ENCODE peak calls at places on chromosomes 12 and 14, in seven cellular contexts. N, E, Z, O, L, H and S are unnamed samples.

GRCh38 chr12:102848832-102849231 is 68.2 kb downstream of the PAH start:
- DNase-seq in N (peak), E (peak), Z (no peak), O (no peak), L (no peak), H (no peak), S (peak)

GRCh38 chr14:93045211-93045674 is 70.5 kb downstream of the ITPK1 start:
- DNase-seq in N (peak), E (no peak), Z (no peak), O (no peak), L (no peak), H (peak), S (peak)

GRCh38 chr12:85441025-85441424 is 161.0 kb downstream of the ALX1 start:
- DNase-seq in N (no peak), E (no peak), Z (no peak), O (no peak), L (no peak), H (no peak), S (no peak)

GRCh38 chr14:91545946-91546716 is 36.0 kb upstream of the PPP4R3A start:
- DNase-seq in N (no peak), E (no peak), Z (no peak), O (no peak), L (no peak), H (peak), S (no peak)

GRCh38 chr12:53195516-53196420 is 11.3 kb downstream of the ITGB7 start:
- DNase-seq in N (no peak), E (no peak), Z (no peak), O (no peak), L (no peak), H (no peak), S (no peak)

GRCh38 chr14:42229294-42229693 is 622.6 kb downstream of the LRFN5 start:
- DNase-seq in N (no peak), E (no peak), Z (no peak), O (no peak), L (no peak), H (no peak), S (no peak)

GRCh38 chr12:47768323-47768811 is 4.7 kb upstream of the SLC48A1 start:
- DNase-seq in N (peak), E (no peak), Z (peak), O (no peak), L (peak), H (no peak), S (no peak)

GRCh38 chr14:91342243-91342760 is 75.3 kb downstream of the CCDC88C start:
- DNase-seq in N (no peak), E (no peak), Z (no peak), O (no peak), L (no peak), H (no peak), S (no peak)

GRCh38 chr12:85179680-85180300 is 100.2 kb upstream of the ALX1 start:
- DNase-seq in N (no peak), E (no peak), Z (peak), O (peak), L (no peak), H (no peak), S (no peak)

GRCh38 chr12:89665556-89665955 is 43.1 kb downstream of the ATP2B1 start:
- DNase-seq in N (no peak), E (no peak), Z (no peak), O (no peak), L (no peak), H (no peak), S (no peak)

GRCh38 chr12:27185234-27186045 is 58.6 kb upstream of the STK38L start:
- DNase-seq in N (no peak), E (no peak), Z (peak), O (peak), L (no peak), H (no peak), S (no peak)

GRCh38 chr14:106729551-106729950 is 1203.2 kb downstream of the TMEM121 start:
- DNase-seq in N (no peak), E (no peak), Z (no peak), O (no peak), L (no peak), H (no peak), S (no peak)

DNA sequence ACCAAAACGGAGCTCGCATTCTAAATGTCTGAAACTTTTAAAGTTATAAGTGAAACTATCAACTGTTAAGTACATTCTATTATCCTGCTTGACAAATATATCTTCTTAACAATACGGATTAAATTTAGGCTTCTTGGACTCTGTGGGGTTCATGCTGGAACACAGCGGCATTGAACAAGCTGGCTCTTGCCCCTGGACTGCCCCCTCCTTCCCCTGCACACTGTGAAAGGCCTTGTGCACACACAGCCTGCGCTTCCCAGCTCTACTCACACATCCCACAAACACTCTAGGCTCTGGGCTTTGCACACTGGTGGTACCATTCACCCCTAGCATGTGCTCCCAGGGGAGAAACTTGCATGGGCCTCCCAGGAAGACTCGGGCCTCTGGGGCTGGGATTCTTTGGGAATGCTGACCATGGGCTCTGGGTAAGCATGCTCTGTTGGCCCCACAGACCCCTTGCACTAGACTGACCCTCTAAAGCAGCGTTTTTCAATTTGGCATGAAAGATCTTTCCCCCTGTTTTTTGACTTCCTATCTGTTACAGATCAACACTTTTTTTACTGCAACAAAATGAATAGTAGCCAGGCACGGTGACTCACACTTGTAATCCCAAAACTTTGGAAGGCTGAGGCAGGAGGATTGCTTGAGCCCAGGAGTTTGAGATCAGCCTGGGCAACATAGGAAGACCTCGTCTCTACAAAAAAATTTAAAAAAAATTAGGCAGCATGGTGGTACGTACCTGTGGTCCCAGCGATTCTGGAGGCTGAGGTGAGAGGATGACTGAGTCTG is 96.2 kb upstream of the CPM start:
- DNase-seq in N (no peak), E (no peak), Z (no peak), O (no peak), L (peak), H (no peak), S (no peak)
- H2BK5ac ChIP-seq in N (no peak), E (no peak), Z (no peak), O (no peak), L (no peak), H (no peak), S (no peak)

DNA sequence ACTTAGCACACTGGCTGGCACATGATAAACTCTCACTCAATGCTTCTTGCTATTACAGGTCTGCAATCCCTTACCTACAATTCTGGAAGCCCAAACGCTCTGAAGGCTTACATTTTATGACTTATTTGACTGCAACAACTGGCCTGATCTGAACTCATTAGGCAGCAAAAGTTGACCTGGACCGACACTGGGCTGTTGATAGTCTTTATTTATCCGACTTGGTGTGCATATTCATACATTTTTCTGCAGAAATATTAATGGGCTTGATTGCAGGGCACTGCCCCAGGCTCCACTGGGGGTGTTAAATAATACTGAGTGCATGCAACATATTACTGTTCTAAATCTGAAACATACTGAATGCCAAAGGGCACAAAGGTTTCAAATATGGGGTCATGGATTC is 1076.7 kb downstream of the BCL11B start:
- DNase-seq in N (no peak), E (no peak), Z (no peak), O (no peak), L (no peak), H (no peak), S (no peak)
- H3K18ac ChIP-seq in N (no peak), E (no peak), Z (no peak), O (no peak), L (no peak), H (peak), S (no peak)

GRCh38 chr12:56521590-56522371 is at the start of gene RBMS2:
- DNase-seq in N (peak), E (no peak), Z (peak), O (peak), L (peak), H (peak), S (peak)
- H2BK120ac ChIP-seq in N (peak), E (no peak), Z (peak), O (no peak), L (peak), H (no peak), S (no peak)

DNA sequence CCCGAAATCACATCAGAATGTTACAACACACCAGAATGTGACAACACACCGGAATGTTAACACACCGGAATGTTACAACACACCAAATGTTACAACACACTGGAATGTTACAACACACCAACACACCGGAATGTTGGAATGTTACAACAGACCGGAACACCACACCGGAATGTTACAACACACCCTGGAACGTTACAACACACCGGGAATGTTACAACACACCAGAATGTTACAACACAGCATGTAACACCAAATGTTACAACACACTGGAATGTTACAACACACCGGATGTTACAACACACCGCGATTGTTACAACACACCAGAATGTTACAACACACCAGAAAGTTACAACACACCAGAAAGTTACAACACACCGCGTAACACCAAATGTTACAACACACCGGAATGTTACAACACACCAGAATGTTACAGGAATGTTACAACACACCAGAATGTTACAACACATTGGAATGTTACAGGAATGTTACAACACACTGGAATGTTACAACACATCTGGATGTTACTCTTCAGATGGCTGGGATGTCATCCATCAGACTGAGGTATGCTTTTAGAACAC is 21.1 kb downstream of the CHFR start:
- DNase-seq in N (peak), E (no peak), Z (peak), O (peak), L (peak), H (no peak), S (no peak)
- H2BK5ac ChIP-seq in N (no peak), E (peak), Z (peak), O (no peak), L (no peak), H (no peak), S (no peak)

GRCh38 chr14:77061630-77062029 is 33.1 kb upstream of the IRF2BPL start:
- DNase-seq in N (no peak), E (no peak), Z (no peak), O (no peak), L (no peak), H (no peak), S (no peak)
- H3K18ac ChIP-seq in N (no peak), E (peak), Z (no peak), O (peak), L (no peak), H (peak), S (no peak)

DNA sequence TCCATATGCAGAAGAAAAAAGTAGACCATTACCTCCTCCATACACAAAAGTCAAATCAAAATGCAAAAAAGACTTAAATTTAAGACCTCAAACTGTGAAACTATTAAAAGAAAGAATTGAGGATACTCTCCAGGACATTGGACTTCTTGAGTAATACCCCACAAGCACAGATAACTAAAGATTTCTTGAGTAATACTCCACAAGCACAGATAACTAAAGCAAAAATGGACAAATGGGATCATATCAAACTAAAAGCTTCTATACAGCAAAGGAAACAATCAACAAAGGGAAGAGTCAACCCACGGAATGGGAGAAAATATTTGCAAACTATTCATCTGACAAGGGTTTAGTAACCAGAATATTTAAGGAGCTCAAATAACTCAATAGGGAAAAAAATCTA is 427.9 kb downstream of the CCDC91 start:
- DNase-seq in N (no peak), E (no peak), Z (no peak), O (no peak), L (no peak), H (no peak), S (no peak)
- H2BK120ac ChIP-seq in N (no peak), E (no peak), Z (no peak), O (no peak), L (no peak), H (no peak), S (no peak)